ENCODE peak calls at places on chromosomes 13 and 19, in nine cellular contexts. K, T, D, L, W, I, P, S and V are unnamed samples.

GRCh38 chr19:14516746-14517438 is 1.3 kb downstream of the DNAJB1 start:
- DNase-seq in L (no peak), K (no peak), S (no peak), T (no peak), I (no peak), D (no peak), P (no peak), W (no peak), V (no peak)

GRCh38 chr13:94188173-94188869 is 291.2 kb downstream of the DCT start:
- DNase-seq in S (no peak), P (no peak), T (no peak), W (no peak), L (no peak), I (no peak), K (no peak), D (no peak), V (no peak)

GRCh38 chr13:50574731-50575130 is 268.8 kb downstream of the DLEU7 start:
- DNase-seq in W (no peak), S (no peak), I (peak), P (no peak), D (peak), T (no peak), L (no peak), K (no peak), V (no peak)

GRCh38 chr13:60066206-60066605 is 97.5 kb downstream of the DIAPH3 start:
- DNase-seq in S (no peak), D (no peak), I (no peak), P (no peak), L (no peak), K (no peak), W (no peak), T (no peak), V (no peak)

GRCh38 chr19:1264801-1265610 is 4.1 kb upstream of the CIRBP start:
- DNase-seq in W (no peak), P (peak), L (no peak), T (no peak), K (no peak), S (peak), D (peak), I (peak), V (peak)

GRCh38 chr13:97114696-97115095 is 107.4 kb upstream of the MBNL2 start:
- DNase-seq in D (no peak), P (no peak), K (no peak), S (no peak), L (no peak), I (no peak), W (no peak), T (no peak), V (peak)

GRCh38 chr19:38004505-38005223 is 97.7 kb downstream of the SIPA1L3 start:
- DNase-seq in I (peak), L (no peak), S (peak), W (peak), T (peak), K (peak), D (peak), P (peak), V (peak)

GRCh38 chr19:46216612-46217011 is 12.9 kb upstream of the IGFL1 start:
- DNase-seq in K (no peak), L (no peak), T (no peak), I (no peak), S (no peak), D (no peak), W (no peak), P (no peak), V (no peak)

GRCh38 chr19:49585023-49585422 is 3.9 kb downstream of the PRRG2 start:
- DNase-seq in K (peak), P (no peak), S (no peak), W (no peak), T (no peak), D (no peak), I (no peak), L (no peak), V (no peak)

GRCh38 chr13:41302743-41303142 is 8.3 kb upstream of the NAA16 start:
- DNase-seq in I (no peak), W (no peak), P (no peak), L (no peak), T (no peak), K (no peak), S (no peak), D (no peak), V (no peak)

GRCh38 chr13:93549326-93549855 is 322.8 kb downstream of the GPC6 start:
- DNase-seq in W (no peak), I (no peak), K (no peak), T (no peak), L (no peak), D (no peak), P (no peak), S (no peak), V (no peak)

GRCh38 chr19:1758959-1759903 is 5.9 kb downstream of the ONECUT3 start:
- DNase-seq in I (no peak), T (no peak), P (no peak), D (no peak), K (no peak), L (no peak), S (no peak), W (no peak), V (no peak)

GRCh38 chr13:50838031-50838430 is 5.5 kb downstream of the DLEU7 start:
- DNase-seq in L (no peak), I (no peak), S (no peak), K (no peak), W (no peak), P (no peak), D (no peak), T (no peak), V (no peak)

GRCh38 chr13:83692800-83693199 is 189.5 kb downstream of the SLITRK1 start:
- DNase-seq in S (no peak), L (no peak), K (no peak), P (no peak), I (no peak), W (no peak), D (no peak), T (no peak), V (no peak)

GRCh38 chr19:54518844-54519243 is 16.2 kb downstream of the LAIR2 start:
- DNase-seq in I (no peak), L (peak), T (peak), K (no peak), W (no peak), D (peak), P (no peak), S (no peak), V (no peak)

GRCh38 chr13:50366488-50367174 is 351.4 kb downstream of the KCNRG start:
- DNase-seq in P (no peak), T (peak), D (no peak), L (peak), W (no peak), I (no peak), S (no peak), K (peak), V (no peak)

GRCh38 chr19:40147693-40148347 is 43.4 kb upstream of the MAP3K10 start:
- DNase-seq in S (no peak), L (no peak), K (peak), D (peak), W (no peak), I (peak), T (no peak), P (peak), V (peak)

GRCh38 chr13:89686171-89686570 is 1661.3 kb upstream of the MIR17HG start:
- DNase-seq in D (no peak), S (no peak), T (no peak), I (no peak), W (no peak), P (no peak), K (no peak), L (no peak), V (no peak)

GRCh38 chr19:30237146-30237545 is 135.0 kb upstream of the ZNF536 start:
- DNase-seq in I (no peak), L (no peak), K (no peak), W (no peak), P (no peak), D (no peak), S (no peak), T (no peak), V (no peak)